ENCODE peak calls at places on chromosome 17, in nine cellular contexts. O, C, U, Y, G, H, D, E and M are unnamed samples.

GRCh38 chr17:77829871-77830799 is 128.4 kb upstream of the TNRC6C start:
- DNase-seq in D (peak; percentile 58), U (no peak), H (peak; percentile 79), C (peak; percentile 72), O (peak; percentile 53), Y (no peak), G (peak; percentile 86), E (peak; percentile 77), M (peak; percentile 41)

GRCh38 chr17:6110592-6110991 is 40.4 kb downstream of the WSCD1 start:
- DNase-seq in Y (peak; percentile 35), E (peak; percentile 71), G (peak; percentile 38), O (peak; percentile 83), C (no peak), U (no peak), H (peak; percentile 13), D (no peak), M (peak; percentile 37)

GRCh38 chr17:10105513-10106001 is 92.8 kb downstream of the GAS7 start:
- DNase-seq in C (peak; percentile 90), D (peak; percentile 74), E (no peak), G (peak; percentile 29), U (no peak), O (no peak), H (peak; percentile 16), Y (no peak), M (no peak)

GRCh38 chr17:77445030-77445907 is 304.5 kb downstream of the SEC14L1 start:
- DNase-seq in C (peak; percentile 66), E (no peak), G (peak; percentile 68), U (peak; percentile 97), D (no peak), Y (peak; percentile 92), O (no peak), H (peak; percentile 57), M (no peak)

GRCh38 chr17:79537686-79538085 is 73.2 kb downstream of the RBFOX3 start:
- DNase-seq in O (no peak), G (no peak), D (no peak), C (no peak), Y (no peak), U (no peak), E (no peak), H (no peak), M (no peak)

GRCh38 chr17:64016248-64016784 is 4.1 kb downstream of the ICAM2 start:
- DNase-seq in Y (no peak), O (no peak), U (peak; percentile 49), C (no peak), G (no peak), D (no peak), E (peak; percentile 80), H (no peak), M (no peak)

GRCh38 chr17:37742762-37743611 is 1.9 kb downstream of the HNF1B start:
- DNase-seq in O (peak; percentile 42), D (peak; percentile 74), U (no peak), C (no peak), E (no peak), Y (no peak), G (no peak), H (no peak), M (no peak)

GRCh38 chr17:45040459-45040858 is 11.0 kb downstream of the DCAKD start:
- DNase-seq in E (no peak), D (no peak), O (no peak), Y (no peak), C (no peak), H (no peak), G (no peak), U (no peak), M (no peak)

GRCh38 chr17:561118-561517 is 153.5 kb downstream of the VPS53 start:
- DNase-seq in Y (no peak), C (peak; percentile 85), O (peak; percentile 3), U (no peak), E (peak; percentile 50), D (no peak), H (peak; percentile 86), G (peak; percentile 88), M (peak; percentile 61)

GRCh38 chr17:2083613-2084128 is 28.8 kb downstream of the HIC1 start:
- DNase-seq in G (no peak), H (no peak), O (no peak), D (peak; percentile 76), E (peak; percentile 37), Y (peak; percentile 83), C (no peak), U (no peak), M (no peak)

GRCh38 chr17:33992113-33992512 is 263.0 kb upstream of the CCL2 start:
- DNase-seq in Y (no peak), H (no peak), U (no peak), O (no peak), G (no peak), E (no peak), C (no peak), D (no peak), M (no peak)

GRCh38 chr17:3867106-3867505 is 21.1 kb upstream of the NCBP3 start:
- DNase-seq in H (no peak), G (no peak), D (no peak), Y (no peak), O (no peak), C (no peak), U (no peak), E (no peak), M (no peak)

GRCh38 chr17:76706817-76707216 is 3.9 kb downstream of the MXRA7 start:
- DNase-seq in Y (no peak), U (no peak), E (no peak), H (no peak), C (no peak), O (no peak), G (no peak), D (no peak), M (no peak)

GRCh38 chr17:50175035-50175788 is 9.4 kb downstream of the SGCA start:
- DNase-seq in D (no peak), C (peak; percentile 56), E (no peak), H (no peak), G (peak; percentile 40), Y (no peak), U (no peak), O (no peak), M (no peak)

GRCh38 chr17:3762922-3763776 is 37.8 kb downstream of the ITGAE start:
- DNase-seq in E (no peak), U (no peak), O (no peak), G (no peak), Y (peak; percentile 89), D (no peak), H (no peak), C (no peak), M (no peak)

GRCh38 chr17:77899494-77899893 is 59.0 kb upstream of the TNRC6C start:
- DNase-seq in D (no peak), G (no peak), H (no peak), Y (no peak), U (no peak), E (no peak), C (no peak), O (no peak), M (no peak)

GRCh38 chr17:74892013-74892841 is 1.2 kb downstream of the FADS6 start:
- DNase-seq in Y (no peak), C (no peak), H (no peak), O (no peak), E (no peak), U (no peak), G (no peak), D (no peak), M (no peak)
- H3K4me3 ChIP-seq in Y (no peak overlapping the region), C (no peak overlapping the region), H (no peak overlapping the region), O (no peak overlapping the region), E (no peak overlapping the region), U (no peak overlapping the region), G (no peak overlapping the region), D (no peak overlapping the region), M (no peak overlapping the region)

DNA sequence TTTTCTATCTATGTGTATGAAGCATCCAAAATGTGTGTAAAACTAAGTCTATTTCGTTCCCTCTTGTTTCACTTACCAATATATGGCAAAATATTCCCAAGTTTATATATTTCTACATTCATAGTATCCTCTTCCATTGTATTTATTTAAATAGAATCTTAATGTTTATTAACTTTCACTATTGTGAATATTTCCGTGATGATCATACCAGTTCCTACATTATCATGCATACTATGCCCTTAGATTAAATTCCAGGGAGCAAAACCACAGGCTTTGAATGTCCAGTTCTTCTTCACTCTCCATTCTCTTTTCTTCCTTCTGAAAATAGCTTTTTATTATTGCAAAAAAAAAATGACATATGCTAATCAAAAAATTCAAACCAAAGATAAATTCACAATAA is 4.0 kb downstream of the MAP2K6 start:
- DNase-seq in U (no peak), Y (no peak), C (peak; percentile 60), E (peak; percentile 26), O (no peak), G (peak; percentile 25), D (no peak), H (no peak), M (no peak)
- H2AFZ ChIP-seq in U (no peak overlapping the region), Y (no peak overlapping the region), C (no peak overlapping the region), E (no peak overlapping the region), O (peak overlapping the region; percentile 82), G (no peak overlapping the region), D (no peak overlapping the region), H (no peak overlapping the region), M (no peak overlapping the region)

GRCh38 chr17:47320879-47321502 is 2.8 kb upstream of the EFCAB13 start:
- DNase-seq in U (no peak), C (no peak), E (no peak), Y (no peak), H (no peak), D (no peak), G (no peak), O (no peak), M (no peak)

GRCh38 chr17:47323382-47324223 is at the start of gene EFCAB13:
- DNase-seq in D (peak; percentile 95), O (peak; percentile 95), H (peak; percentile 65), C (peak; percentile 71), Y (peak; percentile 54), G (peak; percentile 81), U (peak; percentile 84), E (peak; percentile 94), M (peak; percentile 49)

GRCh38 chr17:47330548-47330947 is 6.8 kb downstream of the EFCAB13 start:
- DNase-seq in D (no peak), Y (no peak), O (no peak), U (no peak), G (no peak), C (no peak), H (no peak), E (no peak), M (no peak)

GRCh38 chr17:47324224-47325020 is 667 bp downstream of the EFCAB13 start:
- DNase-seq in O (peak; percentile 49), E (peak; percentile 87), D (peak; percentile 55), H (peak; percentile 47), C (peak; percentile 48), G (peak; percentile 62), Y (peak; percentile 53), U (peak; percentile 70), M (no peak)

DNA sequence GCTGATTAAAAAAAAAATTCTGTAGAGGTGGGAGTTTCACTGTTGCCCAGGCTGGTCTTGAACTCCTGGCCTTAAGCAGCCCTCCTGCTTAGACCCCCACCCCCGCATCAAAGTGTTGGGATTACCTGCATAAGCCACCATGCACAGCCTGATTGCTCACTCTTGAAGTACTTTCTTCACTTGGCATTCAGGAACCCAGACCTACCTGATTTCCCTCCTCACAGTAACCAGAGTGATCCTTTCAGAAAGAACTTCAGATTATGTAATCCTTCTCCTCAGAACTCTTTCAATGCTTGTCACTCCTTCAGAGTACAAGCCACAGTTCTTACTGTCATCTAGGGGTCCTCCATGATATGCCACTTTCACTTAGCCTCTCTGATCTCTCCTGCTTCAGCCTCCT is 1.4 kb downstream of the EFCAB13 start:
- DNase-seq in C (no peak), G (no peak), H (no peak), Y (no peak), E (no peak), O (no peak), U (peak; percentile 4), D (no peak), M (no peak)
- H3K4me3 ChIP-seq in C (no peak overlapping the region), G (no peak overlapping the region), H (no peak overlapping the region), Y (peak overlapping the region; percentile 76), E (no peak overlapping the region), O (no peak overlapping the region), U (peak overlapping the region; percentile 73), D (no peak overlapping the region), M (no peak overlapping the region)

GRCh38 chr17:8151641-8152111 is 528 bp downstream of the PER1 start:
- DNase-seq in D (peak; percentile 78), Y (no peak), O (peak; percentile 36), C (peak; percentile 67), H (peak; percentile 65), U (peak; percentile 41), G (peak; percentile 76), E (peak; percentile 62), M (peak; percentile 50)
- H2AFZ ChIP-seq in D (no peak overlapping the region), Y (no peak overlapping the region), O (no peak overlapping the region), C (peak overlapping the region; percentile 88), H (peak overlapping the region; percentile 65), U (peak overlapping the region; percentile 16), G (no peak overlapping the region), E (no peak overlapping the region), M (no peak overlapping the region)